ENCODE peak calls at places on chromosome 18, in nine cellular contexts. C is left lung, V is PC-3, T is choroid plexus epithelial cell, G is A549, Q is astrocyte, S is MCF 10A, K is endothelial cell, A is AG10803. U is an unnamed sample.

GRCh38 chr18:59617468-59617932 is 79.7 kb downstream of the CCBE1 start:
- DNase-seq in T (peak), A (no peak), V (peak), C (no peak), G (no peak), Q (peak), S (peak), K (no peak), U (no peak)

GRCh38 chr18:80171190-80171872 is 62.3 kb downstream of the ADNP2 start:
- DNase-seq in Q (peak), K (peak), V (peak), A (peak), C (no peak), S (peak), T (peak), G (peak), U (peak)

GRCh38 chr18:68735498-68736343 is 20.8 kb upstream of the TMX3 start:
- DNase-seq in A (peak), Q (peak), K (no peak), V (peak), S (peak), C (no peak), G (peak), T (peak), U (peak)

GRCh38 chr18:70464343-70465114 is 175.7 kb downstream of the SOCS6 start:
- DNase-seq in A (peak), C (peak), T (peak), K (peak), G (peak), V (peak), Q (peak), S (peak), U (peak)

GRCh38 chr18:80034852-80035406 is 695 bp downstream of the RBFA start:
- DNase-seq in V (peak), G (no peak), C (no peak), T (peak), A (no peak), Q (no peak), S (peak), K (no peak), U (no peak)

GRCh38 chr18:3037423-3037915 is 24.5 kb upstream of the LPIN2 start:
- DNase-seq in T (peak), Q (peak), S (peak), V (peak), A (peak), G (peak), C (peak), K (no peak), U (peak)

GRCh38 chr18:31634331-31634713 is 42.6 kb downstream of the TTR start:
- DNase-seq in T (no peak), S (no peak), C (no peak), V (no peak), G (no peak), Q (no peak), K (no peak), A (no peak), U (no peak)

GRCh38 chr18:75683426-75683825 is 255.9 kb upstream of the SMIM21 start:
- DNase-seq in K (no peak), S (no peak), G (no peak), C (no peak), Q (no peak), A (no peak), V (no peak), T (no peak), U (no peak)

GRCh38 chr18:3660719-3661118 is 210.7 kb downstream of the TGIF1 start:
- DNase-seq in A (no peak), C (no peak), T (no peak), K (no peak), G (no peak), V (no peak), S (no peak), Q (no peak), U (no peak)

GRCh38 chr18:8960740-8961657 is 141.5 kb upstream of the NDUFV2 start:
- DNase-seq in G (peak), A (peak), C (no peak), K (no peak), S (peak), T (peak), V (peak), Q (peak), U (peak)

GRCh38 chr18:58819051-58819450 is 45.6 kb upstream of the ZNF532 start:
- DNase-seq in S (no peak), C (no peak), K (no peak), A (no peak), T (no peak), V (no peak), Q (no peak), G (no peak), U (no peak)

GRCh38 chr18:62480927-62481326 is 41.9 kb upstream of the ZCCHC2 start:
- DNase-seq in T (no peak), V (no peak), K (no peak), G (no peak), S (no peak), Q (no peak), A (no peak), C (no peak), U (no peak)

GRCh38 chr18:32351014-32351413 is 119.7 kb downstream of the GAREM1 start:
- DNase-seq in V (no peak), T (peak), C (no peak), Q (peak), S (no peak), A (peak), G (no peak), K (no peak), U (no peak)

GRCh38 chr18:59779979-59780378 is 82.8 kb upstream of the CCBE1 start:
- DNase-seq in G (no peak), A (peak), K (no peak), V (peak), S (peak), Q (peak), T (peak), C (no peak), U (peak)

GRCh38 chr18:10475633-10476388 is 21.4 kb downstream of the APCDD1 start:
- DNase-seq in K (no peak), A (no peak), C (no peak), T (no peak), Q (no peak), S (no peak), G (no peak), V (no peak), U (no peak)

GRCh38 chr18:8253943-8254342 is 355.3 kb upstream of the RAB12 start:
- DNase-seq in G (no peak), A (no peak), S (no peak), C (no peak), T (no peak), V (no peak), K (no peak), Q (no peak), U (no peak)

GRCh38 chr18:74069178-74070050 is 78.2 kb downstream of the FBXO15 start:
- DNase-seq in Q (no peak), T (peak), V (no peak), G (no peak), A (no peak), K (no peak), S (peak), C (no peak), U (no peak)

GRCh38 chr18:44835555-44836156 is 155.0 kb downstream of the SETBP1 start:
- DNase-seq in C (no peak), K (no peak), T (no peak), G (no peak), V (no peak), A (no peak), S (no peak), Q (no peak), U (no peak)

GRCh38 chr18:56314396-56314795 is 324.0 kb downstream of the TXNL1 start:
- DNase-seq in A (peak), C (no peak), S (peak), V (no peak), K (no peak), Q (no peak), T (no peak), G (no peak), U (peak)

GRCh38 chr18:74450626-74451025 is 6.5 kb downstream of the DIPK1C start:
- DNase-seq in Q (no peak), K (no peak), S (no peak), V (no peak), C (no peak), A (no peak), T (no peak), G (no peak), U (no peak)

GRCh38 chr18:13577091-13577697 is 149.2 kb downstream of the FAM210A start:
- DNase-seq in K (no peak), A (peak), V (peak), C (no peak), S (no peak), G (no peak), T (peak), Q (peak), U (peak)

GRCh38 chr18:7830468-7830867 is 263.4 kb downstream of the PTPRM start:
- DNase-seq in G (no peak), Q (no peak), K (no peak), V (peak), S (peak), C (no peak), A (no peak), T (peak), U (no peak)

DNA sequence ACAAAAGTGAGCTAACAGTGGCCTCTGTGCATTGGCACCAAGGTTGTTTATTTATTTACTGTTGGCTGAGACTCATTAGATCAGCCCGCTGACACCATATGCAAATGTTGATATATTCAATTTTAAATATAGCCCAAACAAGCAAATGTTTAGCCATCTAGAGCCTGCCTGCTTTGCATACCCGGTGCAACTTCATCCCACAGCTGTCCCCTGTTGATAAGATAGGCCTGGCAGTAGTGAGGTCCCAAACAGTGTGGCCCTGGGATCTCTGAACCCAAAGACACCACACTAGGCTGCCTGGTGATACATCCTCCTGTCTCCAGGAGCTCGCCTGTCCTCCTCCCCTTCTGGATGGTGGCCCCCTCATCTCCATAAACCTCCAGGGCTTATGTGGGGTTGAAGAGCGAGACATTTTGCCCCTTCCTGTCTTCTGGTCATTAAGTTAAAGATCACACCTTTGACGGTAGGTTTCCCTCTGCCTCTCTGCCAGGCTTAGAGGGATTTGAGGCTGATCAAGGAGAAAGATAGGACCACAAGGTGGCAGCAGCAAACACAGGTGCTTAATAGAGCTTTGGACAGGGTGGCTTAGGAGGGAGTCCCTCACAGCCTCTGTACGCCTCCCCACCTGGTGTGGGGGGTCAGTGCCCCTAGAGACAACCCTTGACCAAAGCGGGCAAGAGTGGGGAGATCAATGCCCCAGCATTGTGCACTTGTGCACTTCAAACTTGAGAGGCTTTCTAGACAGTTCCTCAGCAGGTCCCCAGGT is 23.7 kb upstream of the MYO5B start:
- DNase-seq in Q (peak), V (peak), S (peak), K (peak), T (peak), C (no peak), G (no peak), A (peak), U (no peak)
- TF ChIP-seq CTCF in Q (peak), V (peak), S (peak), K (peak), T (peak), C (peak), G (peak), A (peak), U (peak)

DNA sequence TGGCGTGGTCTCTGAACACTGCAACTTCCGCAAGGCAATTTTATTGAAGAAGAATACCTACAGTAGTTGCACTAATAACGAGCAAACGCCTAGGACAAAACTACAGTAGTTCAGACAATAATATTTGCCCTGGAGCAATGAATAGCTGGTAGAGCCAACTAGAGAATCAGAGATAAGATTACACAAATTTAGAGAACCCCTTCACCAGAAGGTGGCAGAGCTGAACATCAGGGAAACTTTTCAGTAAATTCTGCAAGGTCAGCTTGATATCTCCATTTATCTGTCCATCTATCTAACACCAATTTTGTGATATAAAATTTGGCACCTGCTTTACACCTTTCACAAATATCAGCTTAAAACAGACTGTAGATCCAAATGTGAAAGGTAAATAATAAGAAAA is 43.8 kb downstream of the CDH19 start:
- DNase-seq in K (peak), V (peak), T (peak), Q (peak), A (no peak), G (no peak), S (peak), C (no peak), U (no peak)
- TF ChIP-seq CTCF in K (peak), V (peak), T (peak), Q (peak), A (no peak), G (peak), S (peak), C (peak), U (no peak)

GRCh38 chr18:34880882-34881852 is 160.0 kb upstream of the MAPRE2 start:
- DNase-seq in S (peak), V (no peak), Q (no peak), T (peak), A (no peak), G (no peak), K (no peak), C (no peak), U (no peak)
- TF ChIP-seq CTCF in S (peak), V (peak), Q (peak), T (peak), A (no peak), G (peak), K (no peak), C (no peak), U (peak)

GRCh38 chr18:47876813-47877212 is 53.6 kb downstream of the SMAD2 start:
- DNase-seq in G (no peak), T (no peak), V (no peak), A (no peak), C (no peak), Q (no peak), S (no peak), K (no peak), U (no peak)
- TF ChIP-seq CTCF in G (no peak), T (no peak), V (no peak), A (no peak), C (no peak), Q (no peak), S (no peak), K (no peak), U (no peak)

DNA sequence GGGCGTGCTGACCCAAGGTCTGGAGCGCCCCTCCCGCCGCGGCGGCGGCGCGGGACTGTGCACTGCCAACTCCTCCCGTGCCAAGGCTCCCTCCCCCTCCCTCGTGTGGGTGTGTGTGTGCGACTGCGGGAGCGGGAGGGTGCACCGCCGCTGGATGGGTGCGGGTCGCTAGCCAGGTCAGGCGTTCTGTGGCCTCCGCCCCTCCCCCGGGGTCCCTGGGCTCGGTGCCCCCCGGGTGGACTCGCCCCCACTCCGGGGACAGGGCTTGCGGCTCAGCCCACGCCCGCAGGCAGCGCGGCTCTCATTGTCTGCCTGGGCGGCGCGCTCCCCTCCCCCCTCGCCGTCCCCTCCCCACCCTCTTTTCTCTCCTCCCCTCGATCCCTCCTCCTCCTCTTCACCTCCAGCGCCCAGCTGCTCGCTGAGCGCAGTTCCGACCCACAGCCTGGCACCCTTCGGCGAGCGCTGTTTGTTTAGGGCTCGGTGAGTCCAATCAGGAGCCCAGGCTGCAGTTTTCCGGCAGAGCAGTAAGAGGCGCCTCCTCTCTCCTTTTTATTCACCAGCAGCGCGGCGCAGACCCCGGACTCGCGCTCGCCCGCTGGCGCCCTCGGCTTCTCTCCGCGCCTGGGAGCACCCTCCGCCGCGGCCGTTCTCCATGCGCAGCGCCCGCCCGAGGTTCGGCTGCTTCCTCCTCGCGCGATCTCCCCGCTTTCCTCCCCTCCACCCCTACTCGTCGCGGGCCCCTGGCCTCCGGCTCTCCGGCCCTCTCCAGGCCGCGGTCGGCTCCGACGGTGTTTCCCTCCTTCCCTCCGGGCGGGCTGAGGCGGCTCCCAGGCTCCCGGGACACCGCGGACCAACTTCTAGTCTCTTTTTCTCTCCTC is at the start of gene GATA6:
- DNase-seq in V (peak), K (peak), C (peak), A (peak), S (peak), Q (peak), G (peak), T (peak), U (peak)
- TF ChIP-seq CTCF in V (peak), K (no peak), C (peak), A (peak), S (peak), Q (peak), G (peak), T (peak), U (peak)

DNA sequence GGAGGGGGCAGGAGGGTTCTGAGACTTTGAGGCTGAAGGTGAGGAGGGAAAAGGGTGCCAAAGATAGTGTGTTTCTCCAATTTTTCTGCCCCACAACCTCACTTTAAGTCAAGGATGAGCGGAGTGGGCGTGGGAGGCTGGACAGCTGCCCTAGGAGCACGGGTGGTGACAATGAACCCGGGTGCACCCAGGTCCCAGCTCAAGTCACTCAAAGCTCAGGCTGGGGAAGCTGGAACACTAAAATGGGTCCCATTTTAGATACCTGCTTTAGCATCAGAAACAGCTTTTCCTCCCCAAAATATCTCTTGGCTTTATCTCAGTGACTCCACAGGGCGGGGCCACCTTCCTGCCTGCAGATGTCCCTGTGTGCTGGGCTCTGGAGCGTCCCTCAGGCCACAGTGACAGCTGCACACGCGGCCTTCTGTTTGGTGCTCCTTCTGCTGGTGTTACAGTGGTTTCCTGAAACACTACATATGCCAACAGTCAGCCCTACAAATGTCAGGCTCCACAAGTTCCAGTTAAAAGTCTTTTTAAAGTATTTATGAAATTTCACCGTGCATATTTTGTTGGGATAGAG is 1.4 kb upstream of the MBP start:
- DNase-seq in T (no peak), G (no peak), A (peak), Q (no peak), S (no peak), V (no peak), K (no peak), C (peak), U (no peak)
- TF ChIP-seq CTCF in T (no peak), G (no peak), A (peak), Q (no peak), S (no peak), V (no peak), K (no peak), C (no peak), U (no peak)

GRCh38 chr18:26840965-26841364 is 24.5 kb downstream of the AQP4 start:
- DNase-seq in S (no peak), V (no peak), K (no peak), G (no peak), A (no peak), C (no peak), T (no peak), Q (no peak), U (no peak)
- TF ChIP-seq CTCF in S (no peak), V (no peak), K (no peak), G (no peak), A (no peak), C (no peak), T (no peak), Q (no peak), U (no peak)